ENCODE peak calls at places on chromosome 19, in six cellular contexts. One of them, this sample, is unnamed.

GRCh38 chr19:17749912-17750317 is 1.4 kb upstream of the FCHO1 start:
- DNase-seq in GM12865: no peak
- DNase-seq in breast epithelium: no peak
- DNase-seq in hepatocyte: no peak
- DNase-seq in left ventricle myocardium inferior: no peak
- DNase-seq in AG04450: no peak
- DNase-seq in this sample: no peak

GRCh38 chr19:49073514-49074378 is 1.2 kb upstream of the KCNA7 start:
- DNase-seq in GM12865: no peak
- DNase-seq in AG04450: no peak
- DNase-seq in hepatocyte: no peak
- DNase-seq in breast epithelium: no peak
- DNase-seq in left ventricle myocardium inferior: no peak
- DNase-seq in this sample: no peak

GRCh38 chr19:49019242-49019932 is 2.5 kb upstream of the LHB start:
- DNase-seq in AG04450: no peak
- DNase-seq in breast epithelium: peak; percentile 57
- DNase-seq in GM12865: peak; percentile 41
- DNase-seq in left ventricle myocardium inferior: peak; percentile 75
- DNase-seq in hepatocyte: peak; percentile 49
- DNase-seq in this sample: no peak

GRCh38 chr19:16888629-16889371 is at the start of gene F2RL3:
- DNase-seq in GM12865: peak; percentile 94
- DNase-seq in breast epithelium: peak; percentile 42
- DNase-seq in left ventricle myocardium inferior: peak; percentile 58
- DNase-seq in hepatocyte: no peak
- DNase-seq in AG04450: no peak
- DNase-seq in this sample: no peak

GRCh38 chr19:54923276-54923675 is 17.3 kb downstream of the NCR1 start:
- DNase-seq in GM12865: no peak
- DNase-seq in left ventricle myocardium inferior: no peak
- DNase-seq in AG04450: no peak
- DNase-seq in hepatocyte: no peak
- DNase-seq in breast epithelium: no peak
- DNase-seq in this sample: no peak

GRCh38 chr19:40682431-40682964 is 8.0 kb downstream of the NUMBL start:
- DNase-seq in GM12865: no peak
- DNase-seq in breast epithelium: no peak
- DNase-seq in AG04450: no peak
- DNase-seq in hepatocyte: no peak
- DNase-seq in left ventricle myocardium inferior: no peak
- DNase-seq in this sample: no peak

GRCh38 chr19:50909240-50910070 is 1.7 kb downstream of the KLK4 start:
- DNase-seq in GM12865: peak; percentile 79
- DNase-seq in hepatocyte: peak; percentile 69
- DNase-seq in left ventricle myocardium inferior: no peak
- DNase-seq in AG04450: no peak
- DNase-seq in breast epithelium: peak; percentile 44
- DNase-seq in this sample: no peak

GRCh38 chr19:7673995-7674667 is 2.8 kb upstream of the MCEMP1 start:
- DNase-seq in breast epithelium: no peak
- DNase-seq in AG04450: no peak
- DNase-seq in left ventricle myocardium inferior: peak; percentile 70
- DNase-seq in GM12865: peak; percentile 80
- DNase-seq in hepatocyte: peak; percentile 68
- DNase-seq in this sample: no peak

GRCh38 chr19:15563325-15563794 is 51.7 kb upstream of the CYP4F8 start:
- DNase-seq in AG04450: no peak
- DNase-seq in left ventricle myocardium inferior: peak; percentile 36
- DNase-seq in breast epithelium: no peak
- DNase-seq in GM12865: no peak
- DNase-seq in hepatocyte: no peak
- DNase-seq in this sample: no peak

GRCh38 chr19:18785179-18786124 is 5.7 kb downstream of the COMP start:
- DNase-seq in GM12865: peak; percentile 77
- DNase-seq in left ventricle myocardium inferior: peak; percentile 73
- DNase-seq in hepatocyte: peak; percentile 84
- DNase-seq in AG04450: no peak
- DNase-seq in breast epithelium: no peak
- DNase-seq in this sample: no peak

GRCh38 chr19:29323046-29323971 is 110.4 kb upstream of the UQCRFS1 start:
- DNase-seq in left ventricle myocardium inferior: no peak
- DNase-seq in hepatocyte: no peak
- DNase-seq in breast epithelium: no peak
- DNase-seq in GM12865: no peak
- DNase-seq in AG04450: no peak
- DNase-seq in this sample: no peak

GRCh38 chr19:5978606-5979552 is 939 bp upstream of the RANBP3 start:
- DNase-seq in AG04450: no peak
- DNase-seq in GM12865: peak; percentile 38
- DNase-seq in breast epithelium: no peak
- DNase-seq in hepatocyte: no peak
- DNase-seq in left ventricle myocardium inferior: no peak
- DNase-seq in this sample: no peak

GRCh38 chr19:51101171-51101865 is 6.9 kb downstream of the CTU1 start:
- DNase-seq in hepatocyte: no peak
- DNase-seq in GM12865: no peak
- DNase-seq in breast epithelium: no peak
- DNase-seq in left ventricle myocardium inferior: no peak
- DNase-seq in AG04450: no peak
- DNase-seq in this sample: no peak

GRCh38 chr19:6023085-6023682 is 45.2 kb upstream of the RANBP3 start:
- DNase-seq in breast epithelium: no peak
- DNase-seq in left ventricle myocardium inferior: no peak
- DNase-seq in GM12865: no peak
- DNase-seq in hepatocyte: no peak
- DNase-seq in AG04450: no peak
- DNase-seq in this sample: no peak

GRCh38 chr19:23437901-23438300 is 42.6 kb upstream of the ZNF91 start:
- DNase-seq in left ventricle myocardium inferior: no peak
- DNase-seq in hepatocyte: no peak
- DNase-seq in GM12865: no peak
- DNase-seq in breast epithelium: no peak
- DNase-seq in AG04450: no peak
- DNase-seq in this sample: no peak

GRCh38 chr19:12611361-12611699 is 610 bp downstream of the ZNF791 start:
- DNase-seq in AG04450: peak; percentile 41
- DNase-seq in breast epithelium: peak; percentile 76
- DNase-seq in left ventricle myocardium inferior: peak; percentile 66
- DNase-seq in hepatocyte: peak; percentile 89
- DNase-seq in GM12865: no peak
- DNase-seq in this sample: peak; percentile 35

GRCh38 chr19:37817180-37817911 is 38.0 kb upstream of the ZNF573 start:
- DNase-seq in breast epithelium: peak; percentile 53
- DNase-seq in GM12865: no peak
- DNase-seq in left ventricle myocardium inferior: peak; percentile 86
- DNase-seq in AG04450: no peak
- DNase-seq in hepatocyte: peak; percentile 78
- DNase-seq in this sample: no peak

GRCh38 chr19:30082168-30082567 is 140.1 kb downstream of the URI1 start:
- DNase-seq in breast epithelium: no peak
- DNase-seq in GM12865: no peak
- DNase-seq in AG04450: no peak
- DNase-seq in left ventricle myocardium inferior: no peak
- DNase-seq in hepatocyte: no peak
- DNase-seq in this sample: no peak

GRCh38 chr19:897442-898039 is 4.3 kb downstream of the RNU6-9 start:
- DNase-seq in hepatocyte: no peak
- DNase-seq in breast epithelium: no peak
- DNase-seq in left ventricle myocardium inferior: no peak
- DNase-seq in AG04450: no peak
- DNase-seq in GM12865: no peak
- DNase-seq in this sample: no peak

GRCh38 chr19:50974702-50975555 is 5.5 kb upstream of the KLK6 start:
- DNase-seq in left ventricle myocardium inferior: no peak
- DNase-seq in AG04450: no peak
- DNase-seq in hepatocyte: no peak
- DNase-seq in breast epithelium: no peak
- DNase-seq in GM12865: no peak
- DNase-seq in this sample: no peak

GRCh38 chr19:8028951-8029491 is 23.5 kb upstream of the CCL25 start:
- DNase-seq in hepatocyte: peak; percentile 57
- DNase-seq in breast epithelium: no peak
- DNase-seq in AG04450: no peak
- DNase-seq in GM12865: no peak
- DNase-seq in left ventricle myocardium inferior: no peak
- DNase-seq in this sample: no peak

GRCh38 chr19:19461671-19462622 is 53.4 kb downstream of the TSSK6 start:
- DNase-seq in breast epithelium: no peak
- DNase-seq in AG04450: no peak
- DNase-seq in left ventricle myocardium inferior: peak; percentile 58
- DNase-seq in GM12865: no peak
- DNase-seq in hepatocyte: peak; percentile 91
- DNase-seq in this sample: no peak

GRCh38 chr19:30117636-30118145 is 175.7 kb downstream of the URI1 start:
- DNase-seq in AG04450: no peak
- DNase-seq in hepatocyte: no peak
- DNase-seq in GM12865: no peak
- DNase-seq in left ventricle myocardium inferior: no peak
- DNase-seq in breast epithelium: no peak
- DNase-seq in this sample: no peak

GRCh38 chr19:36573948-36574726 is 1.0 kb upstream of the ZNF529 start:
- DNase-seq in AG04450: no peak
- DNase-seq in breast epithelium: no peak
- DNase-seq in hepatocyte: peak; percentile 33
- DNase-seq in left ventricle myocardium inferior: no peak
- DNase-seq in GM12865: peak; percentile 33
- DNase-seq in this sample: no peak

GRCh38 chr19:952680-953500 is 27.1 kb downstream of the ARID3A start:
- DNase-seq in GM12865: peak; percentile 65
- DNase-seq in hepatocyte: peak; percentile 92
- DNase-seq in AG04450: no peak
- DNase-seq in breast epithelium: no peak
- DNase-seq in left ventricle myocardium inferior: no peak
- DNase-seq in this sample: no peak

GRCh38 chr19:3736106-3736724 is 25.3 kb downstream of the APBA3 start:
- DNase-seq in breast epithelium: no peak
- DNase-seq in GM12865: no peak
- DNase-seq in AG04450: no peak
- DNase-seq in hepatocyte: no peak
- DNase-seq in left ventricle myocardium inferior: no peak
- DNase-seq in this sample: no peak

GRCh38 chr19:3734310-3734600 is 26.1 kb downstream of the TJP3 start:
- DNase-seq in hepatocyte: no peak
- DNase-seq in GM12865: no peak
- DNase-seq in left ventricle myocardium inferior: no peak
- DNase-seq in breast epithelium: no peak
- DNase-seq in AG04450: no peak
- DNase-seq in this sample: no peak

GRCh38 chr19:3733549-3734309 is 25.5 kb downstream of the TJP3 start:
- DNase-seq in GM12865: no peak
- DNase-seq in left ventricle myocardium inferior: no peak
- DNase-seq in hepatocyte: no peak
- DNase-seq in breast epithelium: no peak
- DNase-seq in AG04450: no peak
- DNase-seq in this sample: no peak

GRCh38 chr19:3730457-3730958 is 22.3 kb downstream of the TJP3 start:
- DNase-seq in breast epithelium: no peak
- DNase-seq in hepatocyte: no peak
- DNase-seq in GM12865: no peak
- DNase-seq in left ventricle myocardium inferior: no peak
- DNase-seq in AG04450: no peak
- DNase-seq in this sample: no peak

GRCh38 chr19:3732108-3732507 is 23.9 kb downstream of the TJP3 start:
- DNase-seq in AG04450: no peak
- DNase-seq in GM12865: no peak
- DNase-seq in left ventricle myocardium inferior: no peak
- DNase-seq in hepatocyte: no peak
- DNase-seq in breast epithelium: no peak
- DNase-seq in this sample: no peak
- TF ChIP-seq CTCF in AG04450: no peak
- TF ChIP-seq CTCF in GM12865: no peak
- TF ChIP-seq CTCF in left ventricle myocardium inferior: no peak
- TF ChIP-seq CTCF in hepatocyte: no peak
- TF ChIP-seq CTCF in breast epithelium: no peak
- TF ChIP-seq CTCF in this sample: no peak

GRCh38 chr19:47704656-47705055 is 8.6 kb upstream of the EHD2 start:
- DNase-seq in AG04450: no peak
- DNase-seq in hepatocyte: no peak
- DNase-seq in breast epithelium: no peak
- DNase-seq in left ventricle myocardium inferior: no peak
- DNase-seq in GM12865: no peak
- DNase-seq in this sample: no peak
- H3K4me3 ChIP-seq in AG04450: no peak overlapping the region
- H3K4me3 ChIP-seq in hepatocyte: no peak overlapping the region
- H3K4me3 ChIP-seq in breast epithelium: no peak overlapping the region
- H3K4me3 ChIP-seq in left ventricle myocardium inferior: no peak overlapping the region
- H3K4me3 ChIP-seq in GM12865: no peak overlapping the region
- H3K4me3 ChIP-seq in this sample: no peak overlapping the region

GRCh38 chr19:53076984-53077383 is 26.2 kb downstream of the ZNF160 start:
- DNase-seq in GM12865: no peak
- DNase-seq in AG04450: no peak
- DNase-seq in breast epithelium: no peak
- DNase-seq in left ventricle myocardium inferior: peak; percentile 63
- DNase-seq in hepatocyte: peak; percentile 78
- DNase-seq in this sample: no peak
- TF ChIP-seq CTCF in GM12865: no peak
- TF ChIP-seq CTCF in AG04450: peak; percentile 52
- TF ChIP-seq CTCF in breast epithelium: no peak
- TF ChIP-seq CTCF in left ventricle myocardium inferior: peak; percentile 84
- TF ChIP-seq CTCF in hepatocyte: peak; percentile 67
- TF ChIP-seq CTCF in this sample: peak; percentile 51

GRCh38 chr19:11194173-11194572 is 3.2 kb downstream of the KANK2 start:
- DNase-seq in GM12865: no peak
- DNase-seq in breast epithelium: no peak
- DNase-seq in hepatocyte: no peak
- DNase-seq in AG04450: no peak
- DNase-seq in left ventricle myocardium inferior: no peak
- DNase-seq in this sample: no peak

GRCh38 chr19:11196406-11197287 is 698 bp downstream of the KANK2 start:
- DNase-seq in hepatocyte: peak; percentile 72
- DNase-seq in breast epithelium: no peak
- DNase-seq in left ventricle myocardium inferior: peak; percentile 56
- DNase-seq in AG04450: no peak
- DNase-seq in GM12865: no peak
- DNase-seq in this sample: no peak

GRCh38 chr19:11195169-11195568 is 2.2 kb downstream of the KANK2 start:
- DNase-seq in left ventricle myocardium inferior: peak; percentile 51
- DNase-seq in hepatocyte: no peak
- DNase-seq in breast epithelium: no peak
- DNase-seq in GM12865: peak; percentile 49
- DNase-seq in AG04450: no peak
- DNase-seq in this sample: no peak

GRCh38 chr19:11194657-11195056 is 2.7 kb downstream of the KANK2 start:
- DNase-seq in breast epithelium: no peak
- DNase-seq in left ventricle myocardium inferior: no peak
- DNase-seq in hepatocyte: peak; percentile 68
- DNase-seq in GM12865: no peak
- DNase-seq in AG04450: no peak
- DNase-seq in this sample: no peak

DNA sequence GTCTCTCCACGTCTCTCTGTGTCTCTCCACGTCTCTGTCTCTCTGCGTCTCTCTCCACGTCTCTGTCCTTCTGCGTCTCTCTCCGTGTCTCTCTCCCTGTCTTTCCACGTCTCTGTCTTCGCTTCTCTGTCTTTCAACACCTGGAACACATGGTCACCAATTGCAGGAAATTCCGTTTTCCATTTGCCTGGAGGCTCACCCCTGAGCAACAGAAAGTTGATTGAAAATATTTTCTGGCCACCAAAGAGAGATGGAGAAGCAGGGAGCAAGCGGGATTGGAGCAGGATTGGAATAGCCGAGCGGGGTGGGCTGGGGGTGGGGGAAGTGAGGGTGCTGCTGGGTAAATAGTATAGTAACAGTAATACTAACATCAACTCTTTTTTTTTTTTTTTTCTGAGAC is 1.7 kb downstream of the KANK2 start:
- DNase-seq in left ventricle myocardium inferior: no peak
- DNase-seq in GM12865: no peak
- DNase-seq in hepatocyte: no peak
- DNase-seq in breast epithelium: no peak
- DNase-seq in AG04450: no peak
- DNase-seq in this sample: no peak
- H3K4me3 ChIP-seq in left ventricle myocardium inferior: peak overlapping the region; percentile 84
- H3K4me3 ChIP-seq in GM12865: no peak overlapping the region
- H3K4me3 ChIP-seq in hepatocyte: no peak overlapping the region
- H3K4me3 ChIP-seq in breast epithelium: peak overlapping the region; percentile 93
- H3K4me3 ChIP-seq in AG04450: peak overlapping the region; percentile 96
- H3K4me3 ChIP-seq in this sample: peak overlapping the region; percentile 43